ENCODE peak calls at places on chromosomes 5 and 9, in eight cellular contexts. C is HepG2, P is heart left ventricle, Y is right lobe of liver, Q is stomach, U is body of pancreas, Z is H1, M is breast epithelium. B is an unnamed sample. For H3K4me1, the result is how much of the 10 kb centered on the place peaks cover.

GRCh38 chr5:5155617-5156016 is 15.5 kb downstream of the ADAMTS16 start:
- DNase-seq in M (no peak), Z (no peak), Q (no peak), C (no peak), U (no peak), Y (no peak), P (no peak), B (no peak)

GRCh38 chr5:84290673-84291072 is 94.0 kb downstream of the EDIL3 start:
- DNase-seq in M (no peak), Q (no peak), C (no peak), Z (no peak), Y (no peak), P (no peak), U (no peak), B (no peak)

GRCh38 chr9:2781336-2781735 is 62.6 kb downstream of the PUM3 start:
- DNase-seq in M (no peak), Z (no peak), U (no peak), Q (no peak), P (no peak), Y (no peak), C (no peak), B (no peak)

GRCh38 chr5:110038297-110038997 is 348.7 kb downstream of the MAN2A1 start:
- DNase-seq in M (no peak), C (no peak), Q (no peak), Z (no peak), P (no peak), U (no peak), Y (no peak), B (no peak)

GRCh38 chr5:176172246-176172645 is 66.0 kb upstream of the SIMC1 start:
- DNase-seq in Z (no peak), Y (no peak), P (no peak), Q (no peak), C (no peak), U (no peak), M (no peak), B (no peak)

GRCh38 chr5:162786234-162786633 is 651.2 kb upstream of the CCNG1 start:
- DNase-seq in P (no peak), Q (no peak), Y (no peak), C (no peak), U (no peak), M (no peak), Z (no peak), B (no peak)

GRCh38 chr9:136629879-136630661 is 32.6 kb upstream of the EGFL7 start:
- DNase-seq in Y (peak), Z (peak), M (no peak), U (peak), P (peak), Q (peak), C (peak), B (no peak)

GRCh38 chr9:116883676-116884075 is 196.6 kb downstream of the TRIM32 start:
- DNase-seq in Q (no peak), C (no peak), P (no peak), Y (no peak), M (no peak), Z (no peak), U (no peak), B (no peak)

GRCh38 chr9:105969672-105970071 is 275.3 kb downstream of the TMEM38B start:
- DNase-seq in M (no peak), C (no peak), P (no peak), Q (no peak), Z (no peak), Y (no peak), U (no peak), B (no peak)

GRCh38 chr5:124546643-124547042 is 199.8 kb downstream of the ZNF608 start:
- DNase-seq in Y (no peak), M (no peak), Q (no peak), P (no peak), Z (no peak), C (no peak), U (no peak), B (no peak)

GRCh38 chr5:36156619-36157018 is 4.7 kb downstream of the SKP2 start:
- DNase-seq in Z (no peak), C (peak), Q (no peak), U (no peak), Y (no peak), M (no peak), P (no peak), B (no peak)

GRCh38 chr5:180690562-180690961 is 41.2 kb upstream of the FLT4 start:
- DNase-seq in P (no peak), U (no peak), C (no peak), Q (no peak), Z (no peak), Y (no peak), M (no peak), B (no peak)

GRCh38 chr9:127568971-127569818 is 42.9 kb upstream of the STXBP1 start:
- DNase-seq in Q (peak), Z (no peak), Y (peak), U (peak), C (peak), P (peak), M (peak), B (no peak)

GRCh38 chr5:157148734-157149615 is 6.3 kb upstream of the MED7 start:
- DNase-seq in Y (no peak), U (peak), P (peak), Q (peak), Z (peak), M (no peak), C (peak), B (peak)

GRCh38 chr5:135367070-135367469 is 32.0 kb downstream of the MACROH2A1 start:
- DNase-seq in Q (no peak), C (no peak), Z (no peak), P (no peak), Y (no peak), U (no peak), M (no peak), B (no peak)

GRCh38 chr5:82862247-82862646 is 214.9 kb downstream of the TMEM167A start:
- DNase-seq in Z (no peak), U (no peak), Q (no peak), C (no peak), P (no peak), M (no peak), Y (no peak), B (no peak)

DNA sequence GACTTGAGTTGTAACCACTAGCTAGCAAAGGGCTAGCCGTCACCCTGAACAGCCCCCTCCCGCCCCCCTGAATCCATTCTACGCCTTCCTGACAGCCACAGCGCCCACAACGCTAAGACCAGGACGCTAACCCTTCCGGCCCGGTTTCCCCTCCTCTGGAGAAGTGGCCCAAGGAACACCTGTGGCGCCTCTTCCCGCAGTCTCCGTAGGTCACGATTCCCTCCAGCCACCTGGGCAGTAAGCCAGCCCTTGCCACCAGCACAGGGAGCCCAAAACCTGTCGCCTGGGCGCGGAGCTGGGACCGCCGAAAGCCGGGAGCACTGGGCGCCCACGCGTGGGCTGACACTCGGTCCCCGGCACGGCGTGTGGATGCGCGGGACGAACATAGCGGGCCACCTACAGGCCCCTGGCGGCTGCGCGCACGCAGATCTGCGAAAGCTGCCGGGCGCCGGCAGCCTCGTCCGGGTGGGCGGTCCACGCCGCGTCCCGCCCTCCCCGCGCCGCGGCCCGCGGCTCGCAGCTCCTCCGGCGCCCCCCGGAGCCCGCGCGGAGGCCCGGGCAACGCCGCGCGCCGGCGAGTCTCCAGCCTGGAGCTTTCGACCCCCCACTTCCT is 596 bp downstream of the IRF1 start:
- DNase-seq in M (no peak), Q (peak), U (peak), Y (peak), P (peak), C (no peak), Z (no peak), B (no peak)
- TF ChIP-seq CTCF in M (no peak), Q (no peak), U (no peak), Y (no peak), P (no peak), C (no peak), Z (no peak), B (no peak)

DNA sequence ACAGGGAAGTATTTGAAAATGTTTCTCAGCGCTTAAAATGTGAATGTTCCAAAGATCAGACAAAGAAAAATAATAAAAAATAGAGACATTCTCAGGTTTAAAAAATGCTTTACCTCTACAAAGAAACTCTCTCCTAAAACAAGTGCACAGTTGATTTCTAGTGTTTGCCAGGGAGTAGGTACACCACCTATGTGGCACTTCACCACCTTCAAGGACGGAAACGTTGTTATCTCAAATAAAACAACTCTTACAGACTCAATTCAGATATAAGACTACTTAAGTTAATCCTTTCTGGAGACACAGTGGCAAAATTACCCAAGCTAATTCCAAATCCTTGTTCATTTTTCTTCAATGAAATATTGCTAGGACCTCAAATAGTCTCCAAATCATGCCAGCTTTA is 286.4 kb upstream of the ISL1 start:
- DNase-seq in Y (no peak), Q (no peak), M (no peak), Z (no peak), U (no peak), C (no peak), P (no peak), B (no peak)
- H3K4me1 ChIP-seq in Y (under half), Q (under half), M (under half), Z (under half), U (under half), C (under half), P (under half), B (under half)

DNA sequence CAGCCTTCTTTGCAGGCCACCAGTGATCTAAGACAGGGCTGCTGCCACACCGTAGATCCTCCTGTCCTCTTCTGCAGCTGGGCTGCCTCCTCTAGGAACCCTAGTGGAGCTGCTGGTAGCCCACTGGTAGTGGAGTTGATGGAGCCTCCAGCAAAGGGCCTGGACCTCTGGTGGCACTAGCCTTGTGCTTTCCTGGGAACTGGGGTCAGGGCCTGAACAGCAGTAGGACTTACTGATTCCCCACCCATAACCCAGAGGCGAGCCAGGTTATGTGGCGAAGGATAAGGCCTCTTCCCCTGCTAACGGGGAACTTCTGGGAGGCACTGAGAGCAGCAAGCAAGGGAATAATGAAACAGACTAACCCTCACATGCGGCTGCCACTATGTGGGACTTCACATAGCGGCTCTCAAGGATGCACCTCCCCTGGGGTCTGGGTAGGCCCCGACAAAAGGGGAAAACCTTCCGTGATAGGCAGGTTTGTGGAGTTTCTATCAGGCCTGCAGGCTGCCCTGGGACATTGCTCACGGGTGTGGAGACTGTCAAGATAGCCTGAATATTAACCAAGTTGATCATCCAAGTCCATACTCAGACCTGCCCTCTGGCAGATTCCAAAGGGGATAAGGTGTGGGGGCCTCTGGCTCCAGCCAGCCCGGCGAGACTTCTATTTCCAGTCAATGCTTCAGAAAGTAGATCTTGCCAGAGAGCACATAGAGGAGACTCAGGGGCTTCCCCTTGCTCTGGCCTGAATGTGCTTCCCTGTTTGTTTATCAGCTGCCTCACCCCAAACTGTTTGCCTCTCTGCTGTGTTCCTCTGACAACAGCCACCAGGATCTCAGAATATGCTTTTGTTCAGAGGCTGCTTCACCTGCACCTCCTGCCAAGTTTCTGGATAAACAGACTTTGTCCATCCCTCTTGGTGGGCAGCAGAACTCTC is 7.4 kb downstream of the SLC22A4 start:
- DNase-seq in Z (no peak), M (no peak), Y (no peak), P (no peak), Q (peak), U (peak), C (no peak), B (no peak)
- TF ChIP-seq POLR2A in Z (no peak), M (no peak), Y (no peak), P (no peak), Q (no peak), U (no peak), C (no peak), B (no peak)

DNA sequence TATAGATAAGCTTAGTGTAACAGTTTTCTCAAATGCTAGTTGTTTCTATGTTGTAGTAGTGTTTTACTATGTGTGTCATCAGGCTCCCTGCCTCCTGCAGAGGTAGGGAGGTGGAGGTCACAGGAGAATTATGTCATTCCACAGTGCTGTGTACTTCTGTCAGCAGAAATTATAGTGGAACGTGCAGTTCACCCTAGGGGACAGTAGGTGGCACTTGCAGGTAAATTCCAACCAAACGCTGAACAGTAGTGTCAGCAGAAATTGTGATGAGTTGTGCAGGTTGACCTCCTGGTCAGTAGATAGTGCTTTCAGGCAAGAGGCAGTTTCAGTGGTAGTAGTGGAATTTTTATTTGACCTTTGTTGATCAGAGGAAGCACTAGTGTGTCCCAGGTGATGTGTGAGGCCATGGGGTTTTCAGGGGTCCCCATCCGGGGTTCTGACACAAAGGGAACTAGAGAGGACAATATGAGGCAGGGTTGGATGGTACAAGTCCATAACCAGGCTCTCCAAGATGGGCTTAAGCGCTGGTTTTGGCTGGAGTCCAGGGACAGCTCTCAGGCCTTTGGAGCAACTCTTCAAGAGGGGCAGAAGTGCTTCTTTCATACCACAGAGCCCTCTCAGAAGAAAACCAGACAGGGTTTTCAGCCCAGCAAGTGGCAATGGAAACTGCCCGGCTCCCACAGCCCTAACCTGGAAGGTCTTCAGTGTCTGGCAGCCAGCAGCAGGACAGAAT is 402.9 kb downstream of the CYLC2 start:
- DNase-seq in P (no peak), U (peak), Q (peak), Z (peak), C (peak), M (no peak), Y (no peak), B (no peak)
- TF ChIP-seq CTCF in P (peak), U (peak), Q (no peak), Z (peak), C (peak), M (no peak), Y (peak), B (peak)

GRCh38 chr5:95718203-95718602 is 12.9 kb upstream of the RHOBTB3 start:
- DNase-seq in Q (no peak), M (no peak), P (no peak), U (no peak), Y (no peak), Z (no peak), C (no peak), B (no peak)

GRCh38 chr5:95717439-95717838 is 13.7 kb upstream of the RHOBTB3 start:
- DNase-seq in Y (no peak), Q (no peak), M (no peak), U (no peak), Z (no peak), C (no peak), P (no peak), B (no peak)

GRCh38 chr5:95723632-95724369 is 7.3 kb upstream of the RHOBTB3 start:
- DNase-seq in U (no peak), Z (no peak), C (no peak), Q (peak), Y (no peak), M (no peak), P (no peak), B (no peak)

GRCh38 chr5:95718738-95719137 is 12.4 kb upstream of the RHOBTB3 start:
- DNase-seq in P (no peak), Y (no peak), C (no peak), M (no peak), U (no peak), Q (no peak), Z (no peak), B (no peak)

DNA sequence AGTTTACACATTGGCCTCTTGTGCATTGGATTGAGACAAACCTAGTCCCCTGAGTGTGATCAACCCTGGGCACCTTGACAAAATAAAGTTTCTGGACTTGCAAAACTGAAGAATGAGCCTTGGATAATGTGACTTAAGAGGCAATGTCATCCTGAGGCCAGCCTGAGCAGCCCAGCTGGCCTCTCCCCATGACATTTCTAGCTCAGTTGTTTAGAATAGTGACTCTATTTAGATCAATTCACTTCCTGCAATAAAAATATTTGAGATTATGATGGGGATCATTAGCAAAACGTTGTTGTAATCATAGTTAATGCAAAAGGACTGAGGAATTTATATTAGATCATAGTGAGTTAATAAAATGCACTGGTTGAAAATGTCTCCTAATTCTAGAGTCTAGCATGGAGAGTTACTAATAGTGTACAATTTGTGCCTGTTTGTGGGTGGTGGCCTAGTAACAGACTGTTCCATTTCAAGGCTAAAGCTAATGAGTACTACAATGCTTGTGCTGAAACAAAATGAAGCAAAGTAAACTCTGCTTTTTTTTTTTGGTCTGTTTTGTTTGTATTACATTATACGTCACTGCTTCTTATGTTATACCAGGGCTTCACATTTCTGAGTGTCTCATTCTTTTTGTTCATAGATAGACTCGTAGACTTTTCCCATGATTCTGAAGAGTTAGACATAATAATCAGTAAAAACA is 10.9 kb upstream of the RHOBTB3 start:
- DNase-seq in M (no peak), C (no peak), P (no peak), Q (no peak), Z (no peak), Y (no peak), U (peak), B (no peak)
- H3K4me1 ChIP-seq in M (under half), C (under half), P (under half), Q (under half), Z (under half), Y (under half), U (under half), B (under half)

B was measured in esophagus squamous epithelium.